ENCODE peak calls at places on chromosome 1, in five cellular contexts. F is sigmoid colon; I is naive thymus-derived CD4-positive, alpha-beta T cell; C is H1; K is DND-41. A is an unnamed sample.

GRCh38 chr1:171644805-171645483 is 7.5 kb downstream of the MYOC start:
- DNase-seq in K (peak; percentile 79), C (peak; percentile 82), F (peak; percentile 93), I (peak; percentile 73), A (peak; percentile 60)

GRCh38 chr1:83704350-83704749 is 294.6 kb downstream of the TTLL7 start:
- DNase-seq in I (no peak), F (no peak), K (no peak), C (no peak), A (no peak)

GRCh38 chr1:98253145-98253544 is 332.3 kb upstream of the DPYD start:
- DNase-seq in K (no peak), F (no peak), I (no peak), C (no peak), A (no peak)

GRCh38 chr1:16250547-16251251 is 13.7 kb upstream of the CPLANE2 start:
- DNase-seq in C (no peak), F (no peak), I (no peak), K (no peak), A (no peak)

GRCh38 chr1:205802060-205802459 is 10.9 kb downstream of the SLC41A1 start:
- DNase-seq in I (no peak), F (no peak), K (no peak), C (no peak), A (no peak)

GRCh38 chr1:90768826-90769225 is 51.7 kb upstream of the BARHL2 start:
- DNase-seq in K (no peak), C (no peak), F (no peak), I (no peak), A (no peak)

GRCh38 chr1:1352784-1353388 is 3.7 kb upstream of the DVL1 start:
- DNase-seq in K (peak; percentile 37), F (no peak), I (no peak), C (no peak), A (no peak)

GRCh38 chr1:225441314-225442119 is 13.7 kb upstream of the LBR start:
- DNase-seq in F (peak; percentile 40), I (peak; percentile 15), C (no peak), K (no peak), A (no peak)

GRCh38 chr1:90728656-90729257 is 11.7 kb upstream of the BARHL2 start:
- DNase-seq in I (no peak), F (no peak), K (no peak), C (no peak), A (no peak)

GRCh38 chr1:28099050-28099769 is 10.8 kb upstream of the EYA3 start:
- DNase-seq in K (no peak), I (no peak), C (no peak), F (no peak), A (no peak)

GRCh38 chr1:221961532-221962292 is 219.8 kb upstream of the DUSP10 start:
- DNase-seq in I (no peak), K (peak; percentile 74), C (no peak), F (no peak), A (peak; percentile 39)

GRCh38 chr1:9780554-9781110 is 43.1 kb downstream of the CLSTN1 start:
- DNase-seq in I (no peak), F (peak; percentile 27), C (no peak), K (no peak), A (no peak)

GRCh38 chr1:26218906-26219494 is 15.0 kb upstream of the CEP85 start:
- DNase-seq in K (no peak), I (no peak), C (no peak), F (peak; percentile 28), A (no peak)

GRCh38 chr1:81836007-81836626 is 35.4 kb downstream of the ADGRL2 start:
- DNase-seq in C (no peak), I (no peak), K (no peak), F (no peak), A (no peak)

GRCh38 chr1:162228586-162228985 is 148.1 kb downstream of the SPATA46 start:
- DNase-seq in K (no peak), C (no peak), F (no peak), I (no peak), A (no peak)

GRCh38 chr1:218217040-218217439 is 68.1 kb upstream of the RRP15 start:
- DNase-seq in K (no peak), C (peak; percentile 5), F (no peak), I (no peak), A (no peak)

GRCh38 chr1:218209351-218209861 is 75.7 kb upstream of the RRP15 start:
- DNase-seq in C (no peak), F (no peak), K (no peak), I (no peak), A (no peak)

GRCh38 chr1:218207194-218207593 is 77.9 kb upstream of the RRP15 start:
- DNase-seq in F (no peak), I (no peak), C (no peak), K (no peak), A (no peak)

GRCh38 chr1:218211241-218211640 is 73.9 kb upstream of the RRP15 start:
- DNase-seq in I (no peak), C (no peak), K (no peak), F (no peak), A (no peak)
- H3K27me3 ChIP-seq in I (no peaks in the 10 kb centered on the region), C (no peaks in the 10 kb centered on the region), K (no peaks in the 10 kb centered on the region), F (peaks cover 3% of the 10 kb centered on the region), A (no peaks in the 10 kb centered on the region)

GRCh38 chr1:86155061-86155806 is 1.3 kb downstream of the COL24A1 start:
- DNase-seq in C (no peak), K (no peak), F (peak; percentile 67), I (no peak), A (no peak)
- H3K27me3 ChIP-seq in C (peaks cover 36% of the 10 kb centered on the region), K (no peaks in the 10 kb centered on the region), F (no peaks in the 10 kb centered on the region), I (no peaks in the 10 kb centered on the region), A (peaks cover 3% of the 10 kb centered on the region)

DNA sequence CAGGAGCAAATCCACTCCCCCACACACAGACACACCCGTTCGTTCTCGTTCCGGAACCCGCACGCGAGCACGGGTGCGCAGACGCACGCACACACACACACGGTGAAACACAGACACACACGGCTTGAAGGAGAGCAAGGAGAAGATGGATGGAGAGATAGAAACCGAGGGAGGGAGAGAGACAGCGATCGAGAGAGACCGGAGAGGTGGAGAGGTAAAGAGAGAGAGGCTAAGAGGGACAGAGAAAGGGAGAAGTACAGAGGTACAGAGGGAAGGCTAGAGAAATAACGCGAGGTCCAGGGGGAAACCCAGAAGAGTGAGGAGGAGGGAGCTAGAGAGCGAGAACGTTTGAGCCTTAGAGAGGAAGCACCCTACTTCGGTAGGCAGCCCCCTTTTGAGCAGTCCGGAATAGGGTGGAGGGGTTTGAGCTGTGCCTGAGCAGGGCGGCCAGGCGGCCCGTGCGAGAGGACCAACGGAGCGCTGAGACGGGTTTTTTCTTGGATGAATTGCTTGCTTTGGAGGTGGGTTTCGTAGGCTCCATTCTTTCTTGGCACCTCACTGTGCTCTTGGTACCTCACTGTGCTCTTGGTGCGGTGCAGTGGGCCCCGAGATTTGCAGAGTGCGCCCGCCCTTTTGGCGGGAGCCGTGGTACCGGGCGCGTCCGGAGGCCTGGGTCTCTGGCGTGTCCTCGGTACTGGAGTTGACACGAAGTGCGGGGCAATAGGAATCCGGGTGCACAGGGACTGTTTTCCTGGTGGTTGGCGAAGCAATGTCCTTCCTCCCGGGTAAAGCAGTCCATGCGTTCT is 88.4 kb upstream of the RHOU start:
- DNase-seq in K (peak; percentile 38), I (peak; percentile 52), F (no peak), C (no peak), A (no peak)
- H3K27me3 ChIP-seq in K (peaks cover 34% of the 10 kb centered on the region), I (peaks cover 3% of the 10 kb centered on the region), F (peaks cover 55% of the 10 kb centered on the region), C (peaks cover 53% of the 10 kb centered on the region), A (peaks cover 18% of the 10 kb centered on the region)

GRCh38 chr1:165375623-165376022 is 19.1 kb upstream of the LMX1A start:
- DNase-seq in I (no peak), K (no peak), F (no peak), C (no peak), A (no peak)

GRCh38 chr1:165369255-165369848 is 12.8 kb upstream of the LMX1A start:
- DNase-seq in C (no peak), F (no peak), I (peak; percentile 44), K (peak; percentile 61), A (no peak)

GRCh38 chr1:165376041-165376810 is 19.7 kb upstream of the LMX1A start:
- DNase-seq in I (peak; percentile 20), F (peak; percentile 95), C (no peak), K (no peak), A (no peak)

GRCh38 chr1:165367375-165367993 is 11.0 kb upstream of the LMX1A start:
- DNase-seq in F (peak; percentile 90), C (no peak), I (peak; percentile 66), K (peak; percentile 80), A (peak; percentile 82)

DNA sequence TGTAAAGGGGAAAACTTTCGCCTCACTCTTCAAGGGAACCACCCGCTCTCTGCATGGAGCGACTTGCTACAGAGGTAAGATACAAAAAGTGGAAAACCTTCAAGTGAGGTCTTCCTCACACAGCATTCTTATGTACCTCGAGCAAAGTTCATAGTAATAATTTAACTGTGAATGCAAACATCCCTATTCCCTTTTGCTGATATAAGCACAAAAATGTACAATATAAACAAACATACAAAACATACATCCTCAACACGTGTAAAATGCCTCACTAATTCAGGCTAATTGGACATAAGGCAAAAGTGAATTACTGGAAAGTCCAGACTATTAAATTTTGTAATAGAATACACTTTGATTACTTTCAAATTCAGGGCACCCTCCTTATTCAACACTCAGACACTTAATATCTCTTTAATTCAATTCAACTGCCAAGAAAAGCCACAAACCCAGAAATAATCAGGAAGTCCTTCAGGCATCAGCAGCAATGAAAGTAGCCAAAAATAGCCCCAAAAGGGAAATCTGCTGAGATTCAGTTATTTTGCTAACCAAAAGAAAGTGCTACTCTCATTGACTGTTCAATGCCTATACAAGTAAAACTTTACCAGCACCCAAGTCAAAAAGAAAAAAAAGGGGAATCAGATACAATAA is 15.2 kb upstream of the LMX1A start:
- DNase-seq in K (no peak), C (no peak), F (no peak), I (no peak), A (no peak)
- H3K27me3 ChIP-seq in K (peaks cover 37% of the 10 kb centered on the region), C (peaks cover 28% of the 10 kb centered on the region), F (no peaks in the 10 kb centered on the region), I (peaks cover 3% of the 10 kb centered on the region), A (peaks cover 16% of the 10 kb centered on the region)

DNA sequence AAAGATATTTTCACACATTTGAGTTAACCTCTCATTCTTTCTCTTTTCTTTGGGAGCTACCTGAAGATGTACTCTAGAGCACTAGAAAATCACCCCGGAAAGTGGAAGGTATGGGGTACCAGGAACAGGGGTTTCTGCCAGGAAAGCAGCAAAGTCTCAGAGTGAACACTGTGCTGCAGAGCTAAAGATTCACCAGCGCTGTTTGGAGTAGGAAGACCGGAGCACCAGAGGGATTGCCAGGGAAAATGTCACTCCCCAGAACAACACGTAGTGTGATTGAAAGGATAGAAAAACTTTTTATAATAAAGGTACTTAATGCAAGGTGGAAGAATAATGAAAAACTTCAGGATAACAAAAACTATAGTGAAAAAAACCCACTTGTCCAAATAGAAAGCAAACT is 26.7 kb upstream of the KCNK1 start:
- DNase-seq in I (no peak), F (no peak), K (no peak), C (no peak), A (no peak)
- H3K27me3 ChIP-seq in I (no peaks in the 10 kb centered on the region), F (no peaks in the 10 kb centered on the region), K (peaks cover 4% of the 10 kb centered on the region), C (no peaks in the 10 kb centered on the region), A (no peaks in the 10 kb centered on the region)

GRCh38 chr1:180257461-180257860 is 27.4 kb downstream of the LHX4 start:
- DNase-seq in I (no peak), K (no peak), C (no peak), F (no peak), A (no peak)
- H3K27me3 ChIP-seq in I (no peaks in the 10 kb centered on the region), K (no peaks in the 10 kb centered on the region), C (no peaks in the 10 kb centered on the region), F (peaks cover 66% of the 10 kb centered on the region), A (peaks cover 8% of the 10 kb centered on the region)

A was measured in CD8-positive, alpha-beta T cell.